ENCODE peak calls at places on chromosomes 5 and 9, in ten cellular contexts. Z is KBM-7; R is HFFc6; O is foreskin fibroblast; X is HTR-8/SVneo; V is activated CD4-positive, alpha-beta T cell treated with anti-CD3 and anti-CD28 coated beads, Interleukin-2, amount 50 U/mL, for 1 hour; Q is GM04504; Y is Calu3; U is non-pigmented ciliary epithelial cell; P is B cell. T is an unnamed sample.

GRCh38 chr9:95510610-95511231 is 6.0 kb downstream of the PTCH1 start:
- DNase-seq in R (peak), P (peak), Z (peak), O (peak), U (peak), V (peak), Y (peak), Q (peak), X (peak), T (peak)

GRCh38 chr5:19739691-19740090 is 248.3 kb downstream of the CDH18 start:
- DNase-seq in R (no peak), Q (no peak), P (no peak), X (no peak), V (no peak), U (no peak), O (no peak), Y (no peak), Z (no peak), T (no peak)

GRCh38 chr9:32180597-32180996 is 203.8 kb upstream of the ACO1 start:
- DNase-seq in Q (no peak), Y (no peak), R (no peak), X (no peak), U (no peak), V (no peak), P (no peak), O (no peak), Z (no peak), T (no peak)

GRCh38 chr9:113370806-113371325 is 5.9 kb downstream of the HDHD3 start:
- DNase-seq in Q (no peak), Z (no peak), Y (no peak), P (no peak), O (no peak), R (no peak), X (no peak), U (no peak), V (no peak), T (no peak)

GRCh38 chr9:17082343-17082742 is 52.5 kb upstream of the CNTLN start:
- DNase-seq in P (no peak), Q (no peak), Y (no peak), U (peak), V (no peak), Z (no peak), R (peak), X (peak), O (peak), T (no peak)

GRCh38 chr9:121939643-121940042 is 153.5 kb downstream of the TTLL11 start:
- DNase-seq in O (no peak), Y (no peak), Q (no peak), X (no peak), V (no peak), Z (no peak), R (no peak), U (no peak), P (no peak), T (no peak)

GRCh38 chr5:74971947-74972460 is 80.4 kb downstream of the GCNT4 start:
- DNase-seq in O (no peak), X (no peak), P (no peak), Z (no peak), Y (no peak), Q (no peak), V (no peak), R (no peak), U (no peak), T (no peak)

GRCh38 chr5:95619096-95619495 is 791 bp upstream of the GPR150 start:
- DNase-seq in U (no peak), Z (no peak), Q (no peak), R (no peak), O (no peak), Y (no peak), V (no peak), P (no peak), X (no peak), T (no peak)

GRCh38 chr5:64727150-64727549 is 36.8 kb downstream of the SHISAL2B start:
- DNase-seq in P (no peak), R (no peak), X (no peak), V (no peak), Q (no peak), Y (no peak), O (no peak), Z (no peak), U (no peak), T (no peak)

GRCh38 chr5:24381861-24382460 is 262.8 kb downstream of the CDH10 start:
- DNase-seq in R (no peak), Q (no peak), O (no peak), P (no peak), Z (no peak), U (peak), Y (no peak), X (peak), V (no peak), T (no peak)

GRCh38 chr5:177471610-177472356 is 1.7 kb downstream of the DBN1 start:
- DNase-seq in R (peak), X (no peak), Z (no peak), V (no peak), O (peak), P (peak), U (no peak), Y (no peak), Q (no peak), T (no peak)

GRCh38 chr5:159805021-159805420 is 111.3 kb upstream of the ADRA1B start:
- DNase-seq in R (no peak), Z (peak), X (no peak), V (no peak), O (no peak), Q (no peak), P (no peak), U (no peak), Y (no peak), T (no peak)

GRCh38 chr5:175602171-175602570 is 55.7 kb upstream of the HRH2 start:
- DNase-seq in X (no peak), V (no peak), Y (no peak), Z (no peak), P (no peak), U (no peak), R (no peak), O (no peak), Q (no peak), T (no peak)

GRCh38 chr9:81627481-81627880 is 61.9 kb downstream of the TLE1 start:
- DNase-seq in X (no peak), R (no peak), O (no peak), Y (no peak), P (no peak), Q (no peak), V (no peak), U (no peak), Z (no peak), T (peak)

GRCh38 chr9:121283856-121284732 is 16.1 kb downstream of the GSN start:
- DNase-seq in P (no peak), Y (no peak), Q (no peak), R (no peak), Z (no peak), V (no peak), O (no peak), X (no peak), U (no peak), T (no peak)

GRCh38 chr5:127561254-127561653 is 43.8 kb downstream of the PRRC1 start:
- DNase-seq in Z (no peak), X (no peak), V (no peak), Y (no peak), O (peak), R (peak), Q (peak), P (no peak), U (peak), T (no peak)

GRCh38 chr9:71514344-71514975 is 253.9 kb downstream of the CEMIP2 start:
- DNase-seq in R (no peak), Z (no peak), V (no peak), O (no peak), U (no peak), Y (no peak), P (no peak), Q (no peak), X (no peak), T (no peak)

GRCh38 chr5:56314536-56314935 is 81.4 kb upstream of the ANKRD55 start:
- DNase-seq in Y (no peak), V (peak), P (peak), U (no peak), Q (no peak), Z (no peak), R (no peak), O (no peak), X (no peak), T (no peak)

GRCh38 chr5:65943771-65944170 is 17.4 kb downstream of the ERBIN start:
- DNase-seq in Q (no peak), O (no peak), X (no peak), Z (no peak), P (no peak), V (no peak), U (no peak), R (no peak), Y (no peak), T (no peak)

GRCh38 chr5:5061836-5062235 is 78.3 kb upstream of the ADAMTS16 start:
- DNase-seq in R (no peak), V (no peak), U (no peak), Q (no peak), P (no peak), Y (no peak), Z (no peak), X (no peak), O (no peak), T (no peak)

GRCh38 chr9:36912620-36913019 is 121.4 kb downstream of the PAX5 start:
- DNase-seq in U (no peak), V (no peak), O (no peak), X (no peak), Q (no peak), Z (no peak), Y (no peak), R (no peak), P (no peak), T (no peak)

GRCh38 chr5:38642194-38642987 is 85.9 kb upstream of the LIFR start:
- DNase-seq in Y (no peak), O (no peak), R (no peak), P (no peak), Z (no peak), Q (no peak), U (no peak), V (no peak), X (no peak), T (no peak)